ENCODE peak calls at places on chromosomes 16 and 17, in five cellular contexts. N is left lung, K is A549, S is heart left ventricle, U is OCI-LY7. G is an unnamed sample.

GRCh38 chr16:54507091-54507490 is 220.5 kb upstream of the IRX3 start:
- DNase-seq in N (no peak), K (no peak), S (no peak), U (no peak), G (no peak)

GRCh38 chr16:50884066-50884860 is 142.4 kb downstream of the CYLD start:
- DNase-seq in N (no peak), K (peak), S (no peak), U (peak), G (no peak)

GRCh38 chr17:53949473-53950090 is 126.9 kb downstream of the KIF2B start:
- DNase-seq in N (no peak), K (no peak), S (no peak), U (no peak), G (no peak)

GRCh38 chr16:55703003-55704001 is 47.5 kb downstream of the SLC6A2 start:
- DNase-seq in N (no peak), K (peak), S (no peak), U (peak), G (no peak)

GRCh38 chr17:75319818-75320691 is 30.8 kb upstream of the SLC25A19 start:
- DNase-seq in N (peak), K (no peak), S (no peak), U (peak), G (no peak)

GRCh38 chr17:73549841-73550430 is 94.3 kb downstream of the SDK2 start:
- DNase-seq in N (peak), K (no peak), S (no peak), U (no peak), G (no peak)

GRCh38 chr16:68356249-68356918 is 45.6 kb downstream of the PRMT7 start:
- DNase-seq in N (peak), K (no peak), S (no peak), U (peak), G (peak)

GRCh38 chr16:74607310-74607966 is 524 bp upstream of the GLG1 start:
- DNase-seq in N (no peak), K (no peak), S (no peak), U (no peak), G (no peak)

GRCh38 chr16:48628359-48628985 is 18.5 kb upstream of the N4BP1 start:
- DNase-seq in N (no peak), K (no peak), S (no peak), U (no peak), G (no peak)

GRCh38 chr17:42967925-42968324 is 3.7 kb upstream of the AARSD1 start:
- DNase-seq in N (no peak), K (no peak), S (no peak), U (no peak), G (no peak)

GRCh38 chr17:27461192-27461859 is 5.1 kb downstream of the KSR1 start:
- DNase-seq in N (no peak), K (no peak), S (no peak), U (no peak), G (no peak)

GRCh38 chr16:11562941-11563340 is 23.8 kb downstream of the LITAF start:
- DNase-seq in N (no peak), K (no peak), S (no peak), U (no peak), G (no peak)

GRCh38 chr17:76270127-76270592 is 5.0 kb downstream of the UBALD2 start:
- DNase-seq in N (no peak), K (no peak), S (no peak), U (peak), G (no peak)

GRCh38 chr16:30491744-30492308 is 19.3 kb downstream of the ITGAL start:
- DNase-seq in N (no peak), K (peak), S (peak), U (no peak), G (no peak)

GRCh38 chr16:17277981-17278381 is 192.8 kb downstream of the XYLT1 start:
- DNase-seq in N (no peak), K (peak), S (no peak), U (peak), G (no peak)

GRCh38 chr16:30923554-30924085 is at the start of gene FBXL19:
- DNase-seq in N (peak), K (no peak), S (no peak), U (no peak), G (no peak)

GRCh38 chr17:36939944-36940312 is 2.7 kb downstream of the LHX1 start:
- DNase-seq in N (no peak), K (no peak), S (no peak), U (no peak), G (no peak)

GRCh38 chr17:58755577-58756245 is at the start of gene PPM1E:
- DNase-seq in N (peak), K (peak), S (peak), U (peak), G (peak)

GRCh38 chr17:81527591-81528383 is at the start of gene FSCN2:
- DNase-seq in N (peak), K (no peak), S (no peak), U (no peak), G (no peak)
- TF ChIP-seq CTCF in N (no peak), K (no peak), S (no peak), U (no peak), G (no peak)

GRCh38 chr16:67207116-67207856 is 8.4 kb downstream of the ELMO3 start:
- DNase-seq in N (peak), K (no peak), S (no peak), U (no peak), G (no peak)
- H3K27ac ChIP-seq in N (no peak), K (peak), S (no peak), U (no peak), G (no peak)

GRCh38 chr17:82450357-82451106 is at the start of gene CYBC1:
- DNase-seq in N (peak), K (peak), S (peak), U (peak), G (peak)
- TF ChIP-seq CTCF in N (no peak), K (no peak), S (no peak), U (no peak), G (no peak)

GRCh38 chr17:38461683-38462082 is 33.4 kb downstream of the ARHGAP23 start:
- DNase-seq in N (no peak), K (no peak), S (no peak), U (no peak), G (no peak)

GRCh38 chr17:38465420-38466345 is 37.4 kb downstream of the ARHGAP23 start:
- DNase-seq in N (no peak), K (peak), S (peak), U (no peak), G (no peak)

GRCh38 chr17:38464723-38465419 is 36.6 kb downstream of the ARHGAP23 start:
- DNase-seq in N (peak), K (peak), S (peak), U (no peak), G (no peak)

GRCh38 chr17:38464251-38464722 is 36.0 kb downstream of the ARHGAP23 start:
- DNase-seq in N (no peak), K (peak), S (peak), U (no peak), G (no peak)

GRCh38 chr17:38463451-38463858 is 35.2 kb downstream of the ARHGAP23 start:
- DNase-seq in N (no peak), K (no peak), S (peak), U (no peak), G (no peak)
- H3K27ac ChIP-seq in N (no peak), K (peak), S (peak), U (no peak), G (no peak)

DNA sequence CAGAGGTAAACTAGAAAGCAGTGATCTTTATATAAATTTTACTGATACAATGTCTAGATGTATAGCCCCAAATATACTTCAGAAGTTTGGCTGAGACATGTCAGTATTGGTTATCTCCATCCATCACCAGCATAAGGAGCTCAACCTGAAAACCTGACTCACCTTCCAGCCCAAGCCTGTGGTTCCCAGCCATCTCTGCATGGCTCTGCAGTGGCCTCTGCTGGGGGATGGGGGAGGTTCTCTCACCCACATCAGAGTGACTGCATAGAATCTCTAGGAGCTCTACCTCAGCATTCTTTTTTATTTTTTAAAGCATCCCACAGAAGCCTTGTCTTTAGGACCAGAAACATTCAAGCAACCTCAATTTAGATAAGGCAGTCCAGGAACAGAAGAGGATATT is 27.3 kb downstream of the USP7 start:
- DNase-seq in N (no peak), K (peak), S (no peak), U (peak), G (peak)
- TF ChIP-seq CTCF in N (no peak), K (peak), S (peak), U (peak), G (peak)

DNA sequence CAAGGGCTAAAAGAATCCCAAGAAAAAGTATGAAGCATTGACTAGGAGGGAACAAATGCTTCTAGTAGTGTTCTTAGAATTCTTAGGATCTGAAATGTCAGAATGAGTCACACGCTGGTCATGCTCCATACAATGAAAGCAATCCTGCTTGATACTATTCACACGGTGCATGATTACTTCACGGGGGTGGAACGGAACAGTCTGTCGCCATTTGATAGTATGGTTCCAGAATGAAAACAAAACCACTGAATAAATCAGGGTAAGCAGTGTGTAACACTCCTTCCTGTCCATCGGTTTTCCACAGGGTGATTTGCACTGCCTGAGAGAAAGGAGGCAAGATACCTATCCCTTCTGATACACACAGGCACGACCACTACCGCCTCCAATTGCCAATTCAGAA is 22.9 kb upstream of the YWHAE start:
- DNase-seq in N (no peak), K (peak), S (no peak), U (no peak), G (no peak)
- H3K27ac ChIP-seq in N (peak), K (no peak), S (peak), U (no peak), G (no peak)

G was measured in CD4-positive, alpha-beta T cell.